ENCODE peak calls at places on chromosomes 6 and 20, in nine cellular contexts. C is kidney epithelial cell; H is astrocyte of the spinal cord; E is brain microvascular endothelial cell; W is psoas muscle; L is progenitor cell of endocrine pancreas; Y is RWPE1; X is CD8-positive, alpha-beta T cell; Q is GM12865. B is an unnamed sample.

GRCh38 chr6:37339911-37340638 is 13.7 kb upstream of the RNF8 start:
- DNase-seq in L (no peak), C (no peak), W (no peak), X (no peak), E (no peak), Y (no peak), H (peak; percentile 13), Q (no peak), B (no peak)

GRCh38 chr6:63476302-63476701 is 96.0 kb upstream of the LOC128125822 start:
- DNase-seq in H (no peak), L (no peak), X (no peak), Q (no peak), W (no peak), Y (no peak), C (no peak), E (no peak), B (no peak)

GRCh38 chr20:11174861-11175260 is 501.1 kb upstream of the JAG1 start:
- DNase-seq in W (no peak), Q (no peak), X (no peak), C (no peak), H (no peak), L (no peak), E (no peak), Y (no peak), B (no peak)

GRCh38 chr20:4813076-4813838 is 91.5 kb downstream of the PRND start:
- DNase-seq in Y (no peak), C (no peak), H (no peak), Q (peak; percentile 81), L (no peak), X (peak; percentile 54), W (no peak), E (no peak), B (no peak)

GRCh38 chr20:44336086-44336485 is 757 bp upstream of the R3HDML start:
- DNase-seq in L (no peak), C (no peak), X (no peak), Q (no peak), W (no peak), Y (no peak), E (no peak), H (no peak), B (no peak)

GRCh38 chr6:31114540-31114876 is at the start of gene PSORS1C1:
- DNase-seq in L (no peak), H (peak; percentile 96), X (no peak), E (peak; percentile 92), Q (no peak), W (peak; percentile 90), Y (peak; percentile 97), C (peak; percentile 90), B (no peak)

GRCh38 chr20:11117808-11118528 is 444.2 kb upstream of the JAG1 start:
- DNase-seq in W (peak; percentile 11), C (peak; percentile 86), E (peak; percentile 95), H (peak; percentile 87), X (no peak), L (no peak), Q (no peak), Y (peak; percentile 86), B (no peak)

GRCh38 chr6:106745396-106745795 is 116.0 kb downstream of the QRSL1 start:
- DNase-seq in X (no peak), E (no peak), W (no peak), Y (no peak), H (no peak), L (no peak), Q (no peak), C (no peak), B (no peak)

GRCh38 chr20:46298374-46298773 is 9.9 kb downstream of the CDH22 start:
- DNase-seq in C (no peak), W (no peak), X (no peak), H (no peak), L (no peak), Q (no peak), E (no peak), Y (no peak), B (no peak)

GRCh38 chr20:21505810-21506530 is 7.9 kb downstream of the NKX2-2 start:
- DNase-seq in C (no peak), X (peak; percentile 76), L (peak; percentile 70), Y (peak; percentile 44), Q (peak; percentile 65), W (no peak), E (no peak), H (no peak), B (peak; percentile 48)

GRCh38 chr6:147203311-147204059 is 732 bp upstream of the STXBP5 start:
- DNase-seq in H (peak; percentile 83), L (peak; percentile 65), X (peak; percentile 85), Q (peak; percentile 87), E (peak; percentile 50), C (peak; percentile 12), W (peak; percentile 74), Y (peak; percentile 81), B (peak; percentile 68)

GRCh38 chr20:40689100-40689942 is at the start of gene MAFB:
- DNase-seq in L (peak; percentile 85), E (peak; percentile 76), X (no peak), Q (peak; percentile 66), H (peak; percentile 91), W (peak; percentile 94), Y (peak; percentile 96), C (peak; percentile 14), B (peak; percentile 44)

GRCh38 chr6:131854803-131855202 is 47.0 kb downstream of the ENPP1 start:
- DNase-seq in L (no peak), Y (no peak), C (no peak), H (peak; percentile 15), W (no peak), Q (no peak), X (no peak), E (no peak), B (no peak)

GRCh38 chr6:131862486-131862885 is 54.7 kb downstream of the ENPP1 start:
- DNase-seq in E (no peak), H (no peak), X (no peak), Y (no peak), W (no peak), L (no peak), C (no peak), Q (no peak), B (no peak)

GRCh38 chr6:131861356-131861755 is 53.5 kb downstream of the ENPP1 start:
- DNase-seq in X (no peak), W (no peak), C (no peak), H (peak; percentile 42), E (peak; percentile 7), Q (no peak), Y (no peak), L (no peak), B (no peak)

DNA sequence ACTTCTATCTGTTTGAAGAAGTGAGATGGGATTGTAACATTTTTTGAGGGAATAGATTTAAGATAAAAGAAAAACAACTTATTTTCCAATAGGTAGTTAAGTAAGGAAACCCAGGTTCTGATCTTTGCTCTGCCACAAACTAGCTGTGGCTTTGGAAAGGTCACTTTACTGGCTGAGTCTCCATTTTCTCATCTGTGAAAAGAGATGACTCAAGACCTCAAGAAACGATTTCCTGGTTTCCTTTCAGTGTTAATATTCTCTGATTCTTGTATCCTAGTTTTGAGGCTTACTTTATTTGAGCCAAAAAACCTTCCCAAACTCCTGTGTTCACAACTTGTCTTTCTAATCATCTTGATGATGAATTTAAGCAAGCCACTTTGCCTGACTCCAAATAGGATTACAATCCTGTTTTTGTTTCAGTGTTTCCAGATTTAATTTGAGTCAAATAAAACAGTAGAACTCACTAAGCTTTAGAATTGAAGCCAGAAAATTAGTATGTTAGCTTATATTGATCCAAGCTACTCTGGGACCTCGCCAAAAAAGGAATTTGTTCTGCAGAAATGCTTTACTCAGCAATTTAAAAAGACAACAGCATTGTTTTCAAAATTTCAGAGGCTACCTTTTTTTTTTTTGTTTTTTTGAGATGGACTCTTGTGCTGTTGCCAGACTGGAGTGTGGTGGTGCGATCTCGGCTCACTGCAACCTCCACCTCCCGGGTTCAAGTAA is 51.1 kb downstream of the ENPP1 start:
- DNase-seq in W (no peak), Q (no peak), H (peak; percentile 92), E (peak; percentile 27), L (no peak), X (no peak), C (peak; percentile 37), Y (no peak), B (no peak)
- TF ChIP-seq CTCF in W (no peak), Q (no peak), H (no peak), E (no peak), L (no peak), X (no peak), C (no peak), Y (no peak), B (no peak)

DNA sequence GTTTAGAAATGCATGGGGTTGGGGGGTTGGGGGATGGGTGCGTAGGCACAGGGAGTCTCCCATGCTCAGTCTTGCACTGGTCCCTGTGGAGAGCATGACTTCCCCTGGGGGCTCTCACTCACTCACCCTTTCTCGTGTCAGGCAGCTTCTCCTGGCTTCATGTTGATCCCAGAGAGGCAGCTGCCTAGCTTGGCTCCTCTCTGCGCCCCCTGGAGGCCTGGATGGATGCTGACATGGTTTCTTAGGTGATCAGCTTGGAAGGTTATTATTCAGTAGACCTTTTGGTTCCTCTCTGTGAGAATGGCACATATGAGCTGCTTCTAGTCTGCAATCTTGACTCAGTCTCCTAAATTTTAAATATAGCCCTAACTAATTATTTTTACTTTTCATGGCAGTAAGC is 109.3 kb upstream of the FAM83B start:
- DNase-seq in H (no peak), Y (no peak), X (no peak), E (no peak), Q (peak; percentile 42), L (no peak), W (no peak), C (no peak), B (no peak)
- TF ChIP-seq CTCF in H (peak; percentile 18), Y (no peak), X (no peak), E (peak; percentile 39), Q (peak; percentile 57), L (peak; percentile 30), W (no peak), C (peak; percentile 23), B (no peak)

DNA sequence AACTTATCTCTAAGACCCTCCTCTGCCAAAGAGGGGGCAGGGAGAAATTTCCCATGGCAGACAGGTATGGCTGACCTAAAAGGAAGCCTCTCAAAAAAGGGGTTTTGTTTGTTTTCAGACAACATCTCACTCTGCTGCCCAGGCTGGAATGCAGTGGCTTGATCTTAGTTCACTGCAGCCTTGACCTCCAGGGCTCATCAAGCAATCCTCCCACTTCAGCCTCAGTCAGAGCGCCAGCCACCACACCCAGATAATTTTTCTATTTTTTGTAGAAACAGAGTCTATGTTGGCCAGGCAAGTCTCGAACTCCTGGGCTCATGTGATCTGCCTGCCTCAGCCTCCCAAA is 3.8 kb downstream of the EZR start:
- DNase-seq in H (no peak), E (no peak), W (no peak), C (no peak), Q (no peak), L (no peak), Y (no peak), X (no peak), B (no peak)
- TF ChIP-seq CTCF in H (no peak), E (no peak), W (no peak), C (no peak), Q (no peak), L (no peak), Y (no peak), X (no peak), B (no peak)

GRCh38 chr20:3494218-3494617 is 23.4 kb downstream of the ATRN start:
- DNase-seq in E (no peak), L (no peak), Q (peak; percentile 10), C (no peak), Y (no peak), X (no peak), H (no peak), W (no peak), B (no peak)
- TF ChIP-seq CTCF in E (no peak), L (no peak), Q (no peak), C (no peak), Y (no peak), X (no peak), H (no peak), W (no peak), B (no peak)

GRCh38 chr20:219290-220115 is 7.6 kb upstream of the DEFB129 start:
- DNase-seq in W (no peak), C (no peak), H (no peak), Y (peak; percentile 56), L (no peak), E (peak; percentile 12), X (no peak), Q (peak; percentile 23), B (no peak)
- TF ChIP-seq CTCF in W (peak; percentile 14), C (peak; percentile 24), H (peak; percentile 15), Y (peak; percentile 61), L (peak; percentile 56), E (peak; percentile 43), X (no peak), Q (peak; percentile 32), B (no peak)

B was measured in natural killer cell.